ENCODE peak calls at places on chromosomes 4 and X, in four cellular contexts. One of them, this sample, is unnamed. For H3K4me1 and H3K27me3, the result is how much of the 10 kb centered on the place peaks cover.

GRCh38 chrX:150036641-150037040 is 98.3 kb upstream of the EOLA2 start:
- DNase-seq in GM23248: no peak
- DNase-seq in cardiac muscle cell: no peak
- DNase-seq in small intestine: no peak
- DNase-seq in this sample: no peak

GRCh38 chr4:77989986-77990385 is 67.1 kb upstream of the FRAS1 start:
- DNase-seq in GM23248: no peak
- DNase-seq in cardiac muscle cell: no peak
- DNase-seq in small intestine: no peak
- DNase-seq in this sample: no peak

GRCh38 chr4:89486042-89486441 is 178.4 kb upstream of the GPRIN3 start:
- DNase-seq in GM23248: peak
- DNase-seq in small intestine: peak
- DNase-seq in cardiac muscle cell: peak
- DNase-seq in this sample: no peak

GRCh38 chr4:82491251-82491960 is 61.0 kb downstream of the ENOPH1 start:
- DNase-seq in small intestine: no peak
- DNase-seq in cardiac muscle cell: no peak
- DNase-seq in GM23248: no peak
- DNase-seq in this sample: no peak

GRCh38 chr4:87973283-87974169 is 2.0 kb upstream of the SPP1 start:
- DNase-seq in GM23248: peak
- DNase-seq in small intestine: peak
- DNase-seq in cardiac muscle cell: peak
- DNase-seq in this sample: peak

GRCh38 chr4:81814909-81815539 is 343.3 kb upstream of the RASGEF1B start:
- DNase-seq in GM23248: no peak
- DNase-seq in small intestine: no peak
- DNase-seq in cardiac muscle cell: peak
- DNase-seq in this sample: no peak

GRCh38 chrX:3763111-3763510 is 49.7 kb upstream of the PRKX start:
- DNase-seq in cardiac muscle cell: no peak
- DNase-seq in small intestine: no peak
- DNase-seq in GM23248: no peak
- DNase-seq in this sample: no peak

GRCh38 chrX:118839334-118839958 is 15.8 kb downstream of the ZCCHC12 start:
- DNase-seq in small intestine: peak
- DNase-seq in GM23248: peak
- DNase-seq in cardiac muscle cell: peak
- DNase-seq in this sample: peak

GRCh38 chr4:69060651-69061308 is 35.5 kb upstream of the UGT2B7 start:
- DNase-seq in cardiac muscle cell: no peak
- DNase-seq in GM23248: no peak
- DNase-seq in small intestine: no peak
- DNase-seq in this sample: no peak

GRCh38 chr4:45621926-45622325 is 501.9 kb downstream of the GABRG1 start:
- DNase-seq in small intestine: peak
- DNase-seq in GM23248: peak
- DNase-seq in cardiac muscle cell: peak
- DNase-seq in this sample: no peak

GRCh38 chr4:76309939-76310549 is 3.5 kb downstream of the STBD1 start:
- DNase-seq in GM23248: no peak
- DNase-seq in small intestine: peak
- DNase-seq in cardiac muscle cell: no peak
- DNase-seq in this sample: no peak

GRCh38 chr4:146333187-146333894 is 119.0 kb downstream of the REELD1 start:
- DNase-seq in GM23248: peak
- DNase-seq in cardiac muscle cell: peak
- DNase-seq in small intestine: peak
- DNase-seq in this sample: no peak

GRCh38 chr4:22850630-22851029 is 157.9 kb downstream of the GBA3 start:
- DNase-seq in small intestine: no peak
- DNase-seq in GM23248: no peak
- DNase-seq in cardiac muscle cell: no peak
- DNase-seq in this sample: no peak

GRCh38 chr4:74674750-74675149 is 119.6 kb downstream of the BTC start:
- DNase-seq in cardiac muscle cell: no peak
- DNase-seq in GM23248: no peak
- DNase-seq in small intestine: no peak
- DNase-seq in this sample: no peak

GRCh38 chr4:38623260-38623659 is 40.7 kb upstream of the KLF3 start:
- DNase-seq in GM23248: no peak
- DNase-seq in cardiac muscle cell: no peak
- DNase-seq in small intestine: no peak
- DNase-seq in this sample: no peak

GRCh38 chr4:183342541-183343533 is 20.6 kb upstream of the CLDN24 start:
- DNase-seq in small intestine: peak
- DNase-seq in GM23248: peak
- DNase-seq in cardiac muscle cell: peak
- DNase-seq in this sample: no peak

GRCh38 chrX:29661290-29661689 is 554.1 kb upstream of the MAGEB2 start:
- DNase-seq in GM23248: peak
- DNase-seq in small intestine: no peak
- DNase-seq in cardiac muscle cell: peak
- DNase-seq in this sample: no peak

GRCh38 chr4:143375326-143376073 is 38.8 kb downstream of the GAB1 start:
- DNase-seq in GM23248: peak
- DNase-seq in small intestine: peak
- DNase-seq in cardiac muscle cell: no peak
- DNase-seq in this sample: peak

GRCh38 chr4:2927696-2928075 is 35.5 kb downstream of the NOP14 start:
- DNase-seq in cardiac muscle cell: no peak
- DNase-seq in small intestine: no peak
- DNase-seq in GM23248: no peak
- DNase-seq in this sample: no peak

GRCh38 chr4:147901388-147901787 is 169.5 kb downstream of the ARHGAP10 start:
- DNase-seq in GM23248: no peak
- DNase-seq in cardiac muscle cell: no peak
- DNase-seq in small intestine: no peak
- DNase-seq in this sample: no peak
- H3K4me1 ChIP-seq in GM23248: under half
- H3K4me1 ChIP-seq in cardiac muscle cell: under half
- H3K4me1 ChIP-seq in small intestine: under half
- H3K4me1 ChIP-seq in this sample: under half

DNA sequence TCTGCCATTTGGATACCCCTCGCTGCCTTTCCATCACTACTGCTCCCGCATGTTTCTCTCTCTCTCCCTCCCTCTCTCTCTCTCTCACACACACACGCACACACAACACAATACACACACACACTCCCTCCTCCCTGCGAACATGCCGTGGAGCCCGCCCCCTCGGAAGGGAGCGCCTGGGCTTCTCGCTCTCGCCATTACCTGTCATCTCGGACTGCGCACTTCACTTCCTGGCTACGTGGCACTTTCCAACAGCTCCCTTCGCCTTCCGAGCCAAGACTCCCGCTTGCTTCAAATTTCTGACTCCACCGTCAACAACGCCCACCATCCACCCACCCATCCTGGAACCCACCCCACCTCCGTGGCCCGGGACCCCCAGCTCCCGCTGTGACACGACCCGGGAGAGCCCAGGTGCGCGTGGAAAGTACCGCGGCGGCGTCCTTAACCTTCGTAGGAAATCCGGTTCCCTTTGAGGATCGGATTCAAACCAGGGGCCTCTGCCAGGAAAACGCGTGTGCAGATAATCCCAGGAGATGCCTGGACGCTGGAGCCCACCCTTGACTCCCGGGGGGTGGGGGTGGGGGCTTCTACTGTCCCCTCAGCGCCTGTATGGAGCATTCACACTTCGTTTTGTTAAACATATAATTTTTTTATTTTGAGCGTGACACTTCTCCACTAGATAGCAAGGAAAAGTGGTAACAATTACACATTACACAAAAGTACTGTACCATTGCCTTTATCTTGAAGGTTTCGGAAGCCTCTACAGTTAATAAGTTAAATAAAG is 12.5 kb downstream of the ARX start:
- DNase-seq in small intestine: peak
- DNase-seq in GM23248: no peak
- DNase-seq in cardiac muscle cell: no peak
- DNase-seq in this sample: no peak
- H3K4me3 ChIP-seq in small intestine: no peak
- H3K4me3 ChIP-seq in GM23248: peak
- H3K4me3 ChIP-seq in cardiac muscle cell: peak
- H3K4me3 ChIP-seq in this sample: no peak

DNA sequence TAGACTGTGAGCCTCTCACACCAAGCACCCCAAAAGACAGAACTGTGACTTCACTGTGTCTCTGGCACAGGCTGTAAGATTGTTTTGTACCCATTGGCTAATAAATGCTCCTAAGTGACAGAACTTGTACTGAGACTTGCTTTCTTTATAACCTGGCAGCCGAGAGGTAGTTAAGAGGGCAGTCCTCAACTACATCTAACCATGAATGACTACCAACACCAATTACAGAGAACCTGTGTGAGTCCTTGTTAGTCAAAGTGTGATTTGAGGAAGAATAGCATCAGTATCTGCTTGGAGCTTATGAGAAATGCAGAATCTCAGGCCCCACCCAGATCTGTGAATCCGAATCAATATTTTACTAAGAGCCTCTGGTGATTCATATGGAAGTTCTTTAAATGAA is 154.0 kb upstream of the FTHL17 start:
- DNase-seq in GM23248: no peak
- DNase-seq in small intestine: no peak
- DNase-seq in cardiac muscle cell: no peak
- DNase-seq in this sample: no peak
- H3K27me3 ChIP-seq in GM23248: under half
- H3K27me3 ChIP-seq in small intestine: under half
- H3K27me3 ChIP-seq in cardiac muscle cell: under half
- H3K27me3 ChIP-seq in this sample: under half

GRCh38 chr4:169238445-169238844 is 32.3 kb downstream of the SH3RF1 start:
- DNase-seq in GM23248: peak
- DNase-seq in cardiac muscle cell: peak
- DNase-seq in small intestine: no peak
- DNase-seq in this sample: no peak
- H3K4me1 ChIP-seq in GM23248: half or more
- H3K4me1 ChIP-seq in cardiac muscle cell: under half
- H3K4me1 ChIP-seq in small intestine: under half
- H3K4me1 ChIP-seq in this sample: under half

GRCh38 chr4:153260152-153260551 is 55.9 kb downstream of the TRIM2 start:
- DNase-seq in small intestine: no peak
- DNase-seq in cardiac muscle cell: no peak
- DNase-seq in GM23248: peak
- DNase-seq in this sample: no peak
- H3K4me3 ChIP-seq in small intestine: no peak
- H3K4me3 ChIP-seq in cardiac muscle cell: no peak
- H3K4me3 ChIP-seq in GM23248: no peak
- H3K4me3 ChIP-seq in this sample: no peak

GRCh38 chr4:112517067-112517588 is 1.1 kb upstream of the NEUROG2 start:
- DNase-seq in GM23248: no peak
- DNase-seq in cardiac muscle cell: no peak
- DNase-seq in small intestine: no peak
- DNase-seq in this sample: no peak
- H3K27me3 ChIP-seq in GM23248: half or more
- H3K27me3 ChIP-seq in cardiac muscle cell: half or more
- H3K27me3 ChIP-seq in small intestine: half or more
- H3K27me3 ChIP-seq in this sample: under half

GRCh38 chr4:79397951-79398350 is 10.1 kb downstream of the GK2 start:
- DNase-seq in cardiac muscle cell: no peak
- DNase-seq in small intestine: no peak
- DNase-seq in GM23248: no peak
- DNase-seq in this sample: no peak
- H3K4me1 ChIP-seq in cardiac muscle cell: under half
- H3K4me1 ChIP-seq in small intestine: under half
- H3K4me1 ChIP-seq in GM23248: under half
- H3K4me1 ChIP-seq in this sample: under half

GRCh38 chr4:129218355-129218754 is 122.4 kb downstream of the C4orf33 start:
- DNase-seq in GM23248: peak
- DNase-seq in small intestine: peak
- DNase-seq in cardiac muscle cell: peak
- DNase-seq in this sample: no peak
- H3K4me3 ChIP-seq in GM23248: no peak
- H3K4me3 ChIP-seq in small intestine: no peak
- H3K4me3 ChIP-seq in cardiac muscle cell: no peak
- H3K4me3 ChIP-seq in this sample: no peak

GRCh38 chrX:137164329-137164728 is 130.5 kb upstream of the GPR101 start:
- DNase-seq in cardiac muscle cell: no peak
- DNase-seq in GM23248: no peak
- DNase-seq in small intestine: no peak
- DNase-seq in this sample: no peak

GRCh38 chrX:137171626-137172025 is 137.8 kb upstream of the GPR101 start:
- DNase-seq in small intestine: no peak
- DNase-seq in cardiac muscle cell: no peak
- DNase-seq in GM23248: no peak
- DNase-seq in this sample: no peak

GRCh38 chrX:137166591-137166990 is 132.8 kb upstream of the GPR101 start:
- DNase-seq in GM23248: no peak
- DNase-seq in cardiac muscle cell: no peak
- DNase-seq in small intestine: no peak
- DNase-seq in this sample: peak
- H3K27me3 ChIP-seq in GM23248: under half
- H3K27me3 ChIP-seq in cardiac muscle cell: under half
- H3K27me3 ChIP-seq in small intestine: under half
- H3K27me3 ChIP-seq in this sample: under half

GRCh38 chr4:169253087-169253675 is 17.6 kb downstream of the SH3RF1 start:
- DNase-seq in cardiac muscle cell: no peak
- DNase-seq in GM23248: no peak
- DNase-seq in small intestine: no peak
- DNase-seq in this sample: peak
- H3K4me1 ChIP-seq in cardiac muscle cell: under half
- H3K4me1 ChIP-seq in GM23248: half or more
- H3K4me1 ChIP-seq in small intestine: under half
- H3K4me1 ChIP-seq in this sample: under half